ENCODE peak calls at places on chromosomes 5 and 9, in nine cellular contexts. X is uterus, G is astrocyte of the cerebellum, N is kidney, D is SW 1271, U is midbrain, P is NCI-H2227 treated with DMSO at 0.1 percent for 48 hours, Q is activated T-cell treated with anti-CD3 and anti-CD28 coated beads for 1 hour, L is fibroblast of the aortic adventitia. M is an unnamed sample.

GRCh38 chr5:107320851-107321250 is 349.9 kb downstream of the EFNA5 start:
- DNase-seq in X (no peak), G (no peak), N (no peak), D (no peak), U (no peak), P (no peak), Q (no peak), L (no peak), M (no peak)

GRCh38 chr9:95649801-95650213 is 133.0 kb upstream of the PTCH1 start:
- DNase-seq in X (no peak), G (peak; percentile 23), N (no peak), D (no peak), U (no peak), P (no peak), Q (no peak), L (no peak), M (no peak)

GRCh38 chr5:25862276-25862675 is 1176.1 kb downstream of the CDH9 start:
- DNase-seq in X (no peak), G (no peak), N (no peak), D (no peak), U (no peak), P (no peak), Q (no peak), L (no peak), M (no peak)

GRCh38 chr5:159231167-159231566 is 21.8 kb upstream of the RNF145 start:
- DNase-seq in X (no peak), G (no peak), N (no peak), D (no peak), U (no peak), P (no peak), Q (no peak), L (peak; percentile 61), M (no peak)

GRCh38 chr9:106575903-106576755 is 286.8 kb upstream of the ZNF462 start:
- DNase-seq in X (no peak), G (no peak), N (no peak), D (no peak), U (no peak), P (no peak), Q (no peak), L (no peak), M (no peak)

GRCh38 chr9:99106044-99106375 is 1.1 kb downstream of the TGFBR1 start:
- DNase-seq in X (no peak), G (no peak), N (no peak), D (no peak), U (no peak), P (no peak), Q (no peak), L (no peak), M (no peak)

GRCh38 chr9:70658765-70659164 is 244.3 kb upstream of the KLF9 start:
- DNase-seq in X (no peak), G (no peak), N (no peak), D (no peak), U (no peak), P (no peak), Q (no peak), L (no peak), M (no peak)

GRCh38 chr5:60844429-60844890 is 391 bp upstream of the ELOVL7 start:
- DNase-seq in X (no peak), G (no peak), N (no peak), D (peak; percentile 45), U (peak; percentile 45), P (no peak), Q (no peak), L (peak; percentile 22), M (no peak)

GRCh38 chr9:133932633-133933032 is 59.5 kb downstream of the VAV2 start:
- DNase-seq in X (no peak), G (no peak), N (no peak), D (no peak), U (no peak), P (no peak), Q (no peak), L (no peak), M (no peak)

GRCh38 chr5:41418220-41419031 is 92.0 kb downstream of the PLCXD3 start:
- DNase-seq in X (no peak), G (peak; percentile 4), N (no peak), D (peak; percentile 71), U (no peak), P (no peak), Q (no peak), L (peak; percentile 67), M (no peak)

GRCh38 chr5:75202935-75203334 is 33.7 kb downstream of the ANKRD31 start:
- DNase-seq in X (no peak), G (no peak), N (no peak), D (no peak), U (no peak), P (no peak), Q (no peak), L (no peak), M (no peak)

GRCh38 chr5:13932561-13932960 is 11.9 kb downstream of the DNAH5 start:
- DNase-seq in X (no peak), G (no peak), N (no peak), D (no peak), U (no peak), P (no peak), Q (no peak), L (no peak), M (no peak)

GRCh38 chr5:131997026-131997726 is 14.3 kb downstream of the ACSL6 start:
- DNase-seq in X (no peak), G (no peak), N (peak; percentile 21), D (no peak), U (no peak), P (no peak), Q (no peak), L (no peak), M (no peak)

GRCh38 chr5:96408276-96408777 is 24.7 kb downstream of the PCSK1 start:
- DNase-seq in X (no peak), G (no peak), N (no peak), D (no peak), U (no peak), P (no peak), Q (no peak), L (peak; percentile 93), M (no peak)

GRCh38 chr5:160285311-160285710 is 27.1 kb downstream of the CCNJL start:
- DNase-seq in X (no peak), G (no peak), N (no peak), D (no peak), U (no peak), P (no peak), Q (no peak), L (no peak), M (no peak)

GRCh38 chr9:116605904-116606341 is 81.2 kb upstream of the TRIM32 start:
- DNase-seq in X (peak; percentile 87), G (no peak), N (no peak), D (no peak), U (no peak), P (no peak), Q (no peak), L (peak; percentile 82), M (no peak)